ENCODE peak calls at places on chromosomes 12 and 14, in five cellular contexts. T is esophagus squamous epithelium, C is lower lobe of right lung, G is transverse colon, M is HCT116. K is an unnamed sample.

GRCh38 chr14:103104654-103105511 is 10.4 kb downstream of the EXOC3L4 start:
- DNase-seq in M (no peak), G (peak; percentile 78), C (peak; percentile 80), T (no peak), K (no peak)

GRCh38 chr12:88639361-88639760 is 59.1 kb upstream of the KITLG start:
- DNase-seq in G (no peak), T (no peak), M (no peak), C (no peak), K (no peak)

GRCh38 chr12:39081910-39082309 is 176.5 kb upstream of the CPNE8 start:
- DNase-seq in G (no peak), C (no peak), M (no peak), T (no peak), K (no peak)

GRCh38 chr12:98446716-98447115 is 68.7 kb upstream of the TMPO start:
- DNase-seq in M (no peak), G (no peak), C (no peak), T (no peak), K (no peak)

GRCh38 chr14:105857816-105858675 is 331.7 kb downstream of the TMEM121 start:
- DNase-seq in G (peak; percentile 7), M (no peak), C (peak; percentile 46), T (no peak), K (no peak)

GRCh38 chr12:103310871-103311270 is 184.9 kb downstream of the C12orf42 start:
- DNase-seq in T (no peak), M (no peak), G (no peak), C (no peak), K (no peak)

GRCh38 chr12:71685961-71686657 is at the start of gene TMEM19:
- DNase-seq in C (peak; percentile 95), T (peak; percentile 38), G (peak; percentile 93), M (peak; percentile 81), K (peak; percentile 93)

GRCh38 chr12:6370994-6371754 is 4.2 kb downstream of the SCNN1A start:
- DNase-seq in T (no peak), C (peak; percentile 66), G (peak; percentile 84), M (peak; percentile 95), K (no peak)

GRCh38 chr14:74978416-74978947 is 23.1 kb upstream of the PGF start:
- DNase-seq in M (no peak), T (no peak), C (no peak), G (no peak), K (no peak)

GRCh38 chr14:28754209-28754985 is 12.2 kb upstream of the FOXG1 start:
- DNase-seq in G (no peak), C (no peak), T (no peak), M (no peak), K (no peak)

GRCh38 chr12:47340391-47341015 is 260.7 kb upstream of the AMIGO2 start:
- DNase-seq in M (no peak), C (no peak), T (no peak), G (no peak), K (no peak)

GRCh38 chr12:92503029-92503931 is 199.5 kb upstream of the PLEKHG7 start:
- DNase-seq in T (no peak), M (no peak), G (no peak), C (no peak), K (no peak)

GRCh38 chr14:92362781-92363235 is 39.8 kb downstream of the SLC24A4 start:
- DNase-seq in C (no peak), T (no peak), G (peak; percentile 18), M (no peak), K (peak; percentile 41)

GRCh38 chr14:58808828-58809227 is 171.1 kb downstream of the DACT1 start:
- DNase-seq in G (no peak), T (no peak), M (no peak), C (no peak), K (no peak)

GRCh38 chr14:28867571-28867970 is 101.0 kb downstream of the FOXG1 start:
- DNase-seq in G (no peak), T (no peak), M (no peak), C (no peak), K (no peak)

GRCh38 chr12:110005319-110005973 is 6.2 kb downstream of the ANKRD13A start:
- DNase-seq in G (peak; percentile 28), C (no peak), T (no peak), M (no peak), K (no peak)

GRCh38 chr14:98122527-98122926 is 1149.5 kb downstream of the BCL11B start:
- DNase-seq in G (no peak), M (no peak), C (no peak), T (no peak), K (no peak)

GRCh38 chr12:65497645-65498044 is 219.2 kb downstream of the MSRB3 start:
- DNase-seq in T (no peak), M (no peak), C (no peak), G (no peak), K (no peak)

GRCh38 chr14:73997108-73997943 is 21.8 kb downstream of the ENTPD5 start:
- DNase-seq in G (peak; percentile 49), M (no peak), T (no peak), C (no peak), K (no peak)

GRCh38 chr14:67653651-67654280 is 20.7 kb downstream of the VTI1B start:
- DNase-seq in C (no peak), M (no peak), T (no peak), G (no peak), K (no peak)

GRCh38 chr14:57526942-57527341 is 33.3 kb upstream of the CCDC198 start:
- DNase-seq in C (no peak), M (no peak), G (no peak), T (no peak), K (no peak)

GRCh38 chr14:60720962-60721330 is 3.2 kb downstream of the SIX4 start:
- DNase-seq in M (no peak), G (no peak), T (no peak), C (no peak), K (no peak)

GRCh38 chr14:60722836-60723217 is 1.3 kb downstream of the SIX4 start:
- DNase-seq in G (peak; percentile 7), M (no peak), T (no peak), C (no peak), K (no peak)

GRCh38 chr14:60720391-60720790 is 3.8 kb downstream of the SIX4 start:
- DNase-seq in T (no peak), M (no peak), G (no peak), C (no peak), K (no peak)

GRCh38 chr14:60722163-60722835 is 1.9 kb downstream of the SIX4 start:
- DNase-seq in G (peak; percentile 7), C (peak; percentile 47), T (no peak), M (no peak), K (no peak)

GRCh38 chr14:60721331-60722162 is 2.6 kb downstream of the SIX4 start:
- DNase-seq in M (peak; percentile 54), C (peak; percentile 56), G (peak; percentile 18), T (no peak), K (peak; percentile 77)
- H3K27ac ChIP-seq in M (peak overlapping the region; percentile 88), C (no peak overlapping the region), G (no peak overlapping the region), T (no peak overlapping the region), K (peak overlapping the region; percentile 46)

GRCh38 chr12:123050913-123051312 is 70.4 kb downstream of the ARL6IP4 start:
- DNase-seq in C (no peak), T (no peak), G (no peak), M (no peak), K (no peak)

GRCh38 chr12:123050331-123050809 is 69.9 kb downstream of the ARL6IP4 start:
- DNase-seq in C (no peak), T (no peak), G (no peak), M (no peak), K (peak; percentile 74)

GRCh38 chr12:123046431-123046830 is 66.0 kb downstream of the ARL6IP4 start:
- DNase-seq in T (no peak), M (no peak), C (no peak), G (no peak), K (no peak)

GRCh38 chr12:123047289-123047688 is 66.8 kb downstream of the ARL6IP4 start:
- DNase-seq in M (no peak), T (no peak), C (no peak), G (no peak), K (no peak)

GRCh38 chr12:123049398-123050250 is 69.1 kb downstream of the ARL6IP4 start:
- DNase-seq in M (no peak), G (no peak), C (no peak), T (no peak), K (no peak)
- H3K4me1 ChIP-seq in M (peaks cover 1% of the 10 kb centered on the region), G (peaks cover 24% of the 10 kb centered on the region), C (peaks cover 23% of the 10 kb centered on the region), T (peaks cover 49% of the 10 kb centered on the region), K (peaks cover 4% of the 10 kb centered on the region)

GRCh38 chr12:87163122-87163521 is 866.1 kb downstream of the C12orf50 start:
- DNase-seq in C (no peak), M (no peak), T (no peak), G (no peak), K (no peak)

GRCh38 chr12:87157791-87158190 is 871.4 kb downstream of the C12orf50 start:
- DNase-seq in T (no peak), M (no peak), G (no peak), C (no peak), K (peak; percentile 65)

GRCh38 chr12:87165733-87166375 is 863.3 kb downstream of the C12orf50 start:
- DNase-seq in M (no peak), C (no peak), G (no peak), T (no peak), K (no peak)

GRCh38 chr12:87155616-87156015 is 873.6 kb downstream of the C12orf50 start:
- DNase-seq in G (no peak), T (no peak), M (no peak), C (no peak), K (no peak)

DNA sequence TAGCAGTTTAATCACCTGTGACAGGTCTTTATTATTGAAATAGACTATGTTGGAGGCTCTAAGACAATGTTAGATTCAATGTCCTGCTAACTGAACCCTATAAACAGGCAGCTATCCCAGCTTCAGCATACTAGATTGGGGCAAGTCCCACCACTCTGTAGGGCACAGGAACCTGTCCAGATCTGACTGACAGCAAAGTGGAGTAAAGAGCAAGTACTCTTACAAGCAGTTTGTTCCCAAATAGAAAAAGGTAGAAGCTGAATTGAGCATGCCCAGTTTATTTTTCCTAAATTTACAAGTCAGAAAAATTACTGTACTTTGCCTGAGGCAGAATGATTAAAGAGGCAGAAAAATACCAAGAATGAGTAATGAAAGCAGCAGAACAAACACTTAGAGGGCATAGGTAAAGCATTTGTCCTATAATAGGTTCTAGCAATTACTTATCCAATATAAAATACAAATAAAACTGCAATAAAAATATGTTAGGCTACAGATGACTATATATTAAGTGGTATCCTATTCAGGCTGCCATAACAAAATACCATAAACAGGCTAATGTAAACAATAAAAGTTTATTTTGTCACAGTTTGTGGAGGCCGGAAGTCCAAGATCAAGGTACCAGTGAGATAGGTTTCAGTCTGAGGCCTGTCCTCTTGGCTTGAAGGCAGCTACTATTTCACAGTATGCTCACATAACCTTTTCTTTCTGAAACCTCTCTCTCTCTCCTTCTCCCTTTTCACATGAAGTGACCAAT is 868.2 kb downstream of the C12orf50 start:
- DNase-seq in C (no peak), T (no peak), G (no peak), M (no peak), K (no peak)
- H3K27ac ChIP-seq in C (no peak overlapping the region), T (no peak overlapping the region), G (no peak overlapping the region), M (no peak overlapping the region), K (no peak overlapping the region)

DNA sequence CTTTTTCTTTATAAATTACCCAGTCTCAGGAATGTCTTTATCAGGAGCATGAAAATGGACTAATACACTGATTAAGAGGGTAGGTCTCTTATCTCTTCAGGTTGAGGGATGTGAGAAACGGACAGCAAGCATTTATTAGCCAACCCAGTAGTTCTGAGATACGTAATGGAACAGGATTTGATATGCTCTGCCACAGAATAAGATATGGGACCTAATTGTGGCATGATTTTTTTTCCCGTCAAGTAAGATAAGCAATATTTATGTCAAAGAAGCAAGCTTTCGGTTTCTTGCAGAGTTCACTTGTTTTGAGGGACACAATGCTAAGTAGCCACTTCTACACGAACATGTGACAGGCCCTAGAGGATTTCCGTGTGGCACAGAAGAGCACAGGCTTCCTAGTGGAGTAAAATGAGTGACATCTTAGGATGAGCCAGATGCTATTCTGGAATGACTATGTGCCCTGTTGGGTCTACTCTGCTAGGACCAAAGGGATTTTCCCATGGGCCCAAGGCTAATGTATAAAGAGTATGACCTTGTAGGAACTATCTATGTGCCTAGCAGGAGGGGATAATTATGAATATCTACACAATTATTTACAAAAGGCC is 57.9 kb downstream of the SLC38A1 start:
- DNase-seq in T (no peak), C (no peak), G (no peak), M (no peak), K (no peak)
- H3K4me1 ChIP-seq in T (peaks cover 68% of the 10 kb centered on the region), C (peaks cover 29% of the 10 kb centered on the region), G (peaks cover 43% of the 10 kb centered on the region), M (no peaks in the 10 kb centered on the region), K (peaks cover 14% of the 10 kb centered on the region)